ENCODE peak calls at places on chromosomes 12 and 14, in eight cellular contexts. One of them, this sample, is unnamed.

GRCh38 chr14:106378191-106378590 is 851.8 kb downstream of the TMEM121 start:
- DNase-seq in GM23248: no peak
- DNase-seq in adrenal gland: no peak
- DNase-seq in IMR-90: no peak
- DNase-seq in thyroid gland: no peak
- DNase-seq in CD4-positive, alpha-beta T cell: no peak
- DNase-seq in endothelial cell of umbilical vein: no peak
- DNase-seq in kidney: no peak
- DNase-seq in this sample: no peak

GRCh38 chr14:93629636-93630035 is 158.6 kb downstream of the PRIMA1 start:
- DNase-seq in GM23248: peak
- DNase-seq in adrenal gland: no peak
- DNase-seq in IMR-90: no peak
- DNase-seq in thyroid gland: no peak
- DNase-seq in CD4-positive, alpha-beta T cell: no peak
- DNase-seq in endothelial cell of umbilical vein: no peak
- DNase-seq in kidney: no peak
- DNase-seq in this sample: no peak

GRCh38 chr12:11716794-11717532 is 67.5 kb downstream of the ETV6 start:
- DNase-seq in GM23248: peak
- DNase-seq in adrenal gland: peak
- DNase-seq in IMR-90: peak
- DNase-seq in thyroid gland: no peak
- DNase-seq in CD4-positive, alpha-beta T cell: no peak
- DNase-seq in endothelial cell of umbilical vein: peak
- DNase-seq in kidney: no peak
- DNase-seq in this sample: no peak

GRCh38 chr14:84453541-84453940 is 1076.4 kb upstream of the FLRT2 start:
- DNase-seq in GM23248: peak
- DNase-seq in adrenal gland: no peak
- DNase-seq in IMR-90: no peak
- DNase-seq in thyroid gland: no peak
- DNase-seq in CD4-positive, alpha-beta T cell: no peak
- DNase-seq in endothelial cell of umbilical vein: no peak
- DNase-seq in kidney: no peak
- DNase-seq in this sample: no peak

GRCh38 chr12:21434704-21435103 is 2.8 kb upstream of the PYROXD1 start:
- DNase-seq in GM23248: no peak
- DNase-seq in adrenal gland: no peak
- DNase-seq in IMR-90: no peak
- DNase-seq in thyroid gland: no peak
- DNase-seq in CD4-positive, alpha-beta T cell: no peak
- DNase-seq in endothelial cell of umbilical vein: peak
- DNase-seq in kidney: no peak
- DNase-seq in this sample: no peak

GRCh38 chr14:64623576-64624165 is 73.9 kb downstream of the PPP1R36 start:
- DNase-seq in GM23248: no peak
- DNase-seq in adrenal gland: no peak
- DNase-seq in IMR-90: no peak
- DNase-seq in thyroid gland: no peak
- DNase-seq in CD4-positive, alpha-beta T cell: no peak
- DNase-seq in endothelial cell of umbilical vein: no peak
- DNase-seq in kidney: no peak
- DNase-seq in this sample: no peak

GRCh38 chr12:111699962-111700361 is 14.1 kb downstream of the ACAD10 start:
- DNase-seq in GM23248: no peak
- DNase-seq in adrenal gland: no peak
- DNase-seq in IMR-90: no peak
- DNase-seq in thyroid gland: no peak
- DNase-seq in CD4-positive, alpha-beta T cell: no peak
- DNase-seq in endothelial cell of umbilical vein: no peak
- DNase-seq in kidney: no peak
- DNase-seq in this sample: no peak

GRCh38 chr14:69816216-69816615 is 19.2 kb upstream of the SLC10A1 start:
- DNase-seq in GM23248: no peak
- DNase-seq in adrenal gland: no peak
- DNase-seq in IMR-90: no peak
- DNase-seq in thyroid gland: no peak
- DNase-seq in CD4-positive, alpha-beta T cell: no peak
- DNase-seq in endothelial cell of umbilical vein: no peak
- DNase-seq in kidney: no peak
- DNase-seq in this sample: no peak

GRCh38 chr14:93008381-93008780 is 85.4 kb downstream of the CHGA start:
- DNase-seq in GM23248: peak
- DNase-seq in adrenal gland: peak
- DNase-seq in IMR-90: peak
- DNase-seq in thyroid gland: no peak
- DNase-seq in CD4-positive, alpha-beta T cell: no peak
- DNase-seq in endothelial cell of umbilical vein: peak
- DNase-seq in kidney: no peak
- DNase-seq in this sample: no peak

GRCh38 chr12:95678684-95679083 is 111.9 kb downstream of the NTN4 start:
- DNase-seq in GM23248: no peak
- DNase-seq in adrenal gland: no peak
- DNase-seq in IMR-90: no peak
- DNase-seq in thyroid gland: no peak
- DNase-seq in CD4-positive, alpha-beta T cell: no peak
- DNase-seq in endothelial cell of umbilical vein: no peak
- DNase-seq in kidney: no peak
- DNase-seq in this sample: no peak

GRCh38 chr14:68404652-68405183 is 388.1 kb downstream of the ZFP36L1 start:
- DNase-seq in GM23248: no peak
- DNase-seq in adrenal gland: no peak
- DNase-seq in IMR-90: peak
- DNase-seq in thyroid gland: peak
- DNase-seq in CD4-positive, alpha-beta T cell: no peak
- DNase-seq in endothelial cell of umbilical vein: no peak
- DNase-seq in kidney: no peak
- DNase-seq in this sample: no peak

GRCh38 chr12:1500095-1500801 is 94.1 kb downstream of the FBXL14 start:
- DNase-seq in GM23248: peak
- DNase-seq in adrenal gland: peak
- DNase-seq in IMR-90: peak
- DNase-seq in thyroid gland: no peak
- DNase-seq in CD4-positive, alpha-beta T cell: no peak
- DNase-seq in endothelial cell of umbilical vein: no peak
- DNase-seq in kidney: no peak
- DNase-seq in this sample: no peak

GRCh38 chr12:18888062-18888461 is 150.1 kb downstream of the CAPZA3 start:
- DNase-seq in GM23248: peak
- DNase-seq in adrenal gland: no peak
- DNase-seq in IMR-90: no peak
- DNase-seq in thyroid gland: no peak
- DNase-seq in CD4-positive, alpha-beta T cell: no peak
- DNase-seq in endothelial cell of umbilical vein: no peak
- DNase-seq in kidney: no peak
- DNase-seq in this sample: no peak

GRCh38 chr14:66228267-66228970 is 257.8 kb upstream of the CCDC196 start:
- DNase-seq in GM23248: peak
- DNase-seq in adrenal gland: peak
- DNase-seq in IMR-90: no peak
- DNase-seq in thyroid gland: no peak
- DNase-seq in CD4-positive, alpha-beta T cell: no peak
- DNase-seq in endothelial cell of umbilical vein: no peak
- DNase-seq in kidney: no peak
- DNase-seq in this sample: no peak

GRCh38 chr14:44914849-44915248 is 46.9 kb downstream of the KLHL28 start:
- DNase-seq in GM23248: peak
- DNase-seq in adrenal gland: peak
- DNase-seq in IMR-90: peak
- DNase-seq in thyroid gland: peak
- DNase-seq in CD4-positive, alpha-beta T cell: no peak
- DNase-seq in endothelial cell of umbilical vein: no peak
- DNase-seq in kidney: no peak
- DNase-seq in this sample: no peak

GRCh38 chr12:110739488-110739887 is 3.2 kb downstream of the PPP1CC start:
- DNase-seq in GM23248: no peak
- DNase-seq in adrenal gland: no peak
- DNase-seq in IMR-90: no peak
- DNase-seq in thyroid gland: no peak
- DNase-seq in CD4-positive, alpha-beta T cell: no peak
- DNase-seq in endothelial cell of umbilical vein: no peak
- DNase-seq in kidney: no peak
- DNase-seq in this sample: no peak

GRCh38 chr12:76201758-76202157 is 117.3 kb upstream of the NAP1L1 start:
- DNase-seq in GM23248: peak
- DNase-seq in adrenal gland: no peak
- DNase-seq in IMR-90: peak
- DNase-seq in thyroid gland: no peak
- DNase-seq in CD4-positive, alpha-beta T cell: no peak
- DNase-seq in endothelial cell of umbilical vein: no peak
- DNase-seq in kidney: no peak
- DNase-seq in this sample: no peak

GRCh38 chr12:115199831-115200230 is 515.9 kb upstream of the TBX3 start:
- DNase-seq in GM23248: peak
- DNase-seq in adrenal gland: peak
- DNase-seq in IMR-90: peak
- DNase-seq in thyroid gland: no peak
- DNase-seq in CD4-positive, alpha-beta T cell: no peak
- DNase-seq in endothelial cell of umbilical vein: no peak
- DNase-seq in kidney: no peak
- DNase-seq in this sample: no peak

GRCh38 chr14:74616507-74616906 is 4.5 kb upstream of the LTBP2 start:
- DNase-seq in GM23248: peak
- DNase-seq in adrenal gland: peak
- DNase-seq in IMR-90: peak
- DNase-seq in thyroid gland: no peak
- DNase-seq in CD4-positive, alpha-beta T cell: no peak
- DNase-seq in endothelial cell of umbilical vein: peak
- DNase-seq in kidney: no peak
- DNase-seq in this sample: no peak

GRCh38 chr12:14373202-14373601 is 7.7 kb downstream of the ATF7IP start:
- DNase-seq in GM23248: peak
- DNase-seq in adrenal gland: no peak
- DNase-seq in IMR-90: peak
- DNase-seq in thyroid gland: no peak
- DNase-seq in CD4-positive, alpha-beta T cell: no peak
- DNase-seq in endothelial cell of umbilical vein: peak
- DNase-seq in kidney: no peak
- DNase-seq in this sample: no peak
- H3K27ac ChIP-seq in GM23248: peak
- H3K27ac ChIP-seq in adrenal gland: no peak
- H3K27ac ChIP-seq in IMR-90: peak
- H3K27ac ChIP-seq in thyroid gland: no peak
- H3K27ac ChIP-seq in CD4-positive, alpha-beta T cell: no peak
- H3K27ac ChIP-seq in endothelial cell of umbilical vein: peak
- H3K27ac ChIP-seq in kidney: no peak
- H3K27ac ChIP-seq in this sample: no peak

DNA sequence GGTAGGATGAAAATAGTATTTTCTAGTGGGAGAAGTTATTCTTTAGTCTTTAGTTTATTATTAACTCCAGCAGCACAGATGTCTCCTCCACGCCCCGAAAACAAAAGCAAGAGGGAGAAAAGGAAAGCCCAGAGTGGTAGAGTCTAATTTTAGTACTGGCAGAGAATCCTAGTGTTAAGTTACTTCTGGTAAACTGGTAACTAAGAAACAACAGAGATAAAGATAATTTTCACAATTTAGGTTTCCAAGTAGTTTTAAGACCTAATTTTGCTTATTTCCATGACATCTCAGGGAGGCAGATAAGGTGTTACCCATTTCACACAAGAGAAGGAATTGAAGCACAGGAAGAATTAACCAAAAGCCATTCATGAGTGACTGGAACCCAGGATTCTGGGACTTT is 16.3 kb downstream of the ATP5MC2 start:
- DNase-seq in GM23248: no peak
- DNase-seq in adrenal gland: no peak
- DNase-seq in IMR-90: peak
- DNase-seq in thyroid gland: no peak
- DNase-seq in CD4-positive, alpha-beta T cell: no peak
- DNase-seq in endothelial cell of umbilical vein: no peak
- DNase-seq in kidney: no peak
- DNase-seq in this sample: no peak
- H3K27ac ChIP-seq in GM23248: peak
- H3K27ac ChIP-seq in adrenal gland: peak
- H3K27ac ChIP-seq in IMR-90: peak
- H3K27ac ChIP-seq in thyroid gland: peak
- H3K27ac ChIP-seq in CD4-positive, alpha-beta T cell: no peak
- H3K27ac ChIP-seq in endothelial cell of umbilical vein: no peak
- H3K27ac ChIP-seq in kidney: peak
- H3K27ac ChIP-seq in this sample: peak

GRCh38 chr14:77830692-77831091 is 30.8 kb downstream of the ADCK1 start:
- DNase-seq in GM23248: no peak
- DNase-seq in adrenal gland: no peak
- DNase-seq in IMR-90: no peak
- DNase-seq in thyroid gland: no peak
- DNase-seq in CD4-positive, alpha-beta T cell: no peak
- DNase-seq in endothelial cell of umbilical vein: no peak
- DNase-seq in kidney: no peak
- DNase-seq in this sample: no peak
- H3K27ac ChIP-seq in GM23248: no peak
- H3K27ac ChIP-seq in adrenal gland: no peak
- H3K27ac ChIP-seq in IMR-90: no peak
- H3K27ac ChIP-seq in thyroid gland: no peak
- H3K27ac ChIP-seq in CD4-positive, alpha-beta T cell: no peak
- H3K27ac ChIP-seq in endothelial cell of umbilical vein: no peak
- H3K27ac ChIP-seq in kidney: no peak
- H3K27ac ChIP-seq in this sample: no peak

GRCh38 chr14:57828713-57829112 is 37.2 kb downstream of the SLC35F4 start:
- DNase-seq in GM23248: peak
- DNase-seq in adrenal gland: no peak
- DNase-seq in IMR-90: no peak
- DNase-seq in thyroid gland: no peak
- DNase-seq in CD4-positive, alpha-beta T cell: no peak
- DNase-seq in endothelial cell of umbilical vein: no peak
- DNase-seq in kidney: no peak
- DNase-seq in this sample: no peak
- H3K27ac ChIP-seq in GM23248: no peak
- H3K27ac ChIP-seq in adrenal gland: no peak
- H3K27ac ChIP-seq in IMR-90: no peak
- H3K27ac ChIP-seq in thyroid gland: no peak
- H3K27ac ChIP-seq in CD4-positive, alpha-beta T cell: no peak
- H3K27ac ChIP-seq in endothelial cell of umbilical vein: no peak
- H3K27ac ChIP-seq in kidney: no peak
- H3K27ac ChIP-seq in this sample: no peak

This sample was measured in tibial artery.